ENCODE peak calls at places on chromosome 21, in four cellular contexts. B is colonic mucosa, X is A549, N is heart right ventricle. Y is an unnamed sample.

GRCh38 chr21:16408280-16408669 is 678.5 kb downstream of the USP25 start:
- DNase-seq in B (no peak), X (no peak), N (no peak), Y (no peak)

GRCh38 chr21:19864456-19864855 is 1133.8 kb upstream of the NCAM2 start:
- DNase-seq in B (no peak), X (no peak), N (no peak), Y (no peak)

GRCh38 chr21:37848721-37849490 is 67.4 kb downstream of the KCNJ6 start:
- DNase-seq in B (no peak), X (no peak), N (no peak), Y (peak)

GRCh38 chr21:42213082-42213774 is 5.7 kb upstream of the ABCG1 start:
- DNase-seq in B (no peak), X (no peak), N (no peak), Y (no peak)

GRCh38 chr21:37561506-37561905 is 194.9 kb downstream of the DYRK1A start:
- DNase-seq in B (no peak), X (no peak), N (no peak), Y (no peak)

GRCh38 chr21:17351766-17352165 is 161.1 kb upstream of the CXADR start:
- DNase-seq in B (no peak), X (no peak), N (no peak), Y (no peak)

GRCh38 chr21:41927727-41928409 is 25.9 kb downstream of the C2CD2 start:
- DNase-seq in B (no peak), X (no peak), N (no peak), Y (no peak)

GRCh38 chr21:38027901-38028300 is 111.6 kb upstream of the KCNJ6 start:
- DNase-seq in B (no peak), X (peak), N (no peak), Y (peak)

GRCh38 chr21:17795084-17796036 is 23.8 kb downstream of the C21orf91 start:
- DNase-seq in B (no peak), X (no peak), N (no peak), Y (no peak)

GRCh38 chr21:41973861-41974751 is 20.3 kb upstream of the C2CD2 start:
- DNase-seq in B (peak), X (no peak), N (peak), Y (no peak)

GRCh38 chr21:26756491-26757159 is 88.6 kb downstream of the ADAMTS1 start:
- DNase-seq in B (no peak), X (no peak), N (no peak), Y (peak)

GRCh38 chr21:29953072-29953471 is 13.3 kb upstream of the GRIK1 start:
- DNase-seq in B (no peak), X (no peak), N (no peak), Y (no peak)

GRCh38 chr21:14545906-14546480 is at the start of gene SAMSN1:
- DNase-seq in B (no peak), X (no peak), N (no peak), Y (peak)

GRCh38 chr21:17438642-17439041 is 74.2 kb upstream of the CXADR start:
- DNase-seq in B (no peak), X (no peak), N (no peak), Y (no peak)

GRCh38 chr21:20790113-20790512 is 208.1 kb upstream of the NCAM2 start:
- DNase-seq in B (no peak), X (no peak), N (no peak), Y (no peak)

GRCh38 chr21:37412603-37413360 is 46.2 kb downstream of the DYRK1A start:
- DNase-seq in B (no peak), X (no peak), N (no peak), Y (no peak)

GRCh38 chr21:41024341-41025056 is 143.5 kb upstream of the BACE2 start:
- DNase-seq in B (no peak), X (no peak), N (no peak), Y (no peak)

GRCh38 chr21:41768371-41769042 is 1.7 kb upstream of the RIPK4 start:
- DNase-seq in B (peak), X (no peak), N (no peak), Y (peak)

GRCh38 chr21:42200906-42201614 is 17.9 kb upstream of the ABCG1 start:
- DNase-seq in B (no peak), X (no peak), N (no peak), Y (no peak)

GRCh38 chr21:28069446-28069845 is 923.2 kb downstream of the LTN1 start:
- DNase-seq in B (no peak), X (no peak), N (no peak), Y (peak)
- TF ChIP-seq CTCF in B (no peak), X (no peak), N (no peak), Y (no peak)

GRCh38 chr21:34693192-34693810 is 24.5 kb downstream of the CLIC6 start:
- DNase-seq in B (peak), X (peak), N (peak), Y (peak)
- H3K27ac ChIP-seq in B (peak), X (no peak), N (no peak), Y (no peak)

GRCh38 chr21:34670962-34671348 is 2.2 kb downstream of the CLIC6 start:
- DNase-seq in B (no peak), X (no peak), N (no peak), Y (no peak)
- TF ChIP-seq CTCF in B (no peak), X (no peak), N (no peak), Y (no peak)

GRCh38 chr21:32366191-32366590 is 26.6 kb downstream of the URB1 start:
- DNase-seq in B (no peak), X (no peak), N (no peak), Y (no peak)
- H3K27ac ChIP-seq in B (no peak), X (no peak), N (no peak), Y (no peak)

GRCh38 chr21:25735221-25735894 is 586 bp downstream of the GABPA start:
- DNase-seq in B (peak), X (peak), N (peak), Y (peak)
- TF ChIP-seq CTCF in B (no peak), X (no peak), N (no peak), Y (no peak)

DNA sequence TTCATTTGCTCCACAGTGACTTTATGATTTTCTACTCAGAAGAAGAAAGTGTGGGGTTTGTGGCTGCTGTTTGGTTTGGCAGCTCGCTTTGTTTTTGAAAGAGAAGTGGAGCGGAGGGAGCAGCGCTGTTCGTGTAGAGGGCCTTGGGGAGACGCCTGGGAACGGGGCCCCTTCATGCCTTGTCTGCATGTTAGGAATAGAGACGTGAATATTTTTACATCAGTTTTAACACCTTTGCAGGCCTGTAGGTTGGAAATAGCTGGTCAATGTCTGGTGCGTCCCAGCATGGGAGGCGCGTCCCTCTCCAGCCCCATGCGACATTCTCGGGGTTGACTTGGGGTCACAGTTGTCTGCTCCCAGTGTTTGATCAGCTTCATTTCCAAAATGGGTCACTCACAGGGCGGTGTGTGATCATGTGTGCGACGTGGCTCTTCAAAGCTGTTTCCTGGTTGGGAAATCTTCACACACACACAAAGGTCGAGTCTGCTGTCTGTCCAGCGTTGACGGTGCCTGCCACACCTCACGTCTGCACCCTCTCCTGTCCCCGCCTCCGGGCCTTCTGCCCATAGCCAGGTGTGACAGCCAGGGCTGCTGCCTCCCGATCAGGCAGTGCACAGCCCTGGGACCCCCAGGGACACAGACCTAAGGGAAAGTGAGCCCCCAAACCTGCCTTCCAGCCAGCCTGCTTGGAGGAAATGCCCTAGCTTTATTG is 149.2 kb downstream of the PSMG1 start:
- DNase-seq in B (peak), X (no peak), N (peak), Y (peak)
- H3K27ac ChIP-seq in B (peak), X (no peak), N (peak), Y (peak)

GRCh38 chr21:43361127-43361492 is 65.8 kb downstream of the SIK1 start:
- DNase-seq in B (no peak), X (no peak), N (peak), Y (peak)
- TF ChIP-seq CTCF in B (no peak), X (no peak), N (no peak), Y (peak)

DNA sequence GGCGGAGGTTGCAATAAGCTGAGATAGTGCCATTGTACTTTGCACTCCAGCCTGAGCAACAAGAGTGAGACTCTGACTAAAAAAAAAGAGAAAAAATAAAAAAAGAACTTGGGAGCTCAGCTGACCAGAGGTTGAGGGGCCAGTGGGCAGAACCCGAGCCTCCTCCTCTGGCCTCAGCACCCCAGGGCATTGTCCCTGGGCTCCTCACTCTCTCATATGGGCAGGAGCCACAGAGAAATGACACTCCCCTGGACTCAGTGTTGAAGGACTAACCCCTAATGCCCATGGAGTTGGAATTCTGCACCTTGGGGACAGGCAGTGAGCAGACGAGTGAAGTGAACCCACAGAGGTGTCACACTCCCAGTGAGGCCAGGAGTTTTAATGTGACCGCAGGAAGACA is 5.8 kb downstream of the OLIG2 start:
- DNase-seq in B (no peak), X (no peak), N (no peak), Y (no peak)
- H3K27ac ChIP-seq in B (no peak), X (no peak), N (no peak), Y (no peak)

GRCh38 chr21:45421071-45421845 is 16.3 kb downstream of the COL18A1 start:
- DNase-seq in B (no peak), X (no peak), N (no peak), Y (no peak)
- TF ChIP-seq CTCF in B (no peak), X (no peak), N (no peak), Y (no peak)

DNA sequence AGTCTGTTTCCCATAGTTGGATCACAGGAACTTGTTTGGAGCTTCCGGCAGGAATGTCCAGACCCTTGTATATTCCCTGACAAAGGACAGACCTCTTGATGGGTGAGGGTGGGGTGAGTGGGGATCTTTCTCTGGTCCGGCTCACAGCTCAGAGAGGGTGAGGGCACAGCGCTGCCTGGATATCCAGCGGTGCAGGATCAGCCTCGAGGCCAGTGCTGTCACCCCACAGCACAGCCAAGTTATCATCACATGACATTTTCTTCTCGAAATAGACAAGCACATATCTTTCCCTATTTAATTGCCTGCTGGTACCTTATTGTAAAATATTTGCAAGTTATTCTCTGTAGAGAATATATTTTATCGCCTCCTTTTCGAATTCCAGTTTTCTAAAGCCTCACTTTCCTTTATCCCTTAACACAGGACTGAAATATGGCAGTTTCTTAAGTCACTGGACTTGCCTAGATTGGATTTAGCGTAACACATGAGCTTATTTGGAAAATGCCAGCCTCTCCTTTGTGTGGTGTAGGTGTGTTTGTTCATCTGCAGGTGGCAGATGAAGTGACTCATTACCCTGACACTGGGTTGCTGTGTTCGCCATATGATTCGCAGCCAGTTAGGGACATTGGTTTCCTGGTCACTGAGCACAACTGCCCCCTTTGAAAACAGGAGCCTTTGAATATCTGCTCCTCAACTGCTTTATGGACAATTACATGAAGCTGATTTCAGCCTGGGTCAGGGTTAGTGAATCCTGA is 21.4 kb downstream of the CLIC6 start:
- DNase-seq in B (peak), X (no peak), N (no peak), Y (no peak)
- H3K27ac ChIP-seq in B (peak), X (no peak), N (no peak), Y (no peak)